ENCODE peak calls at places on chromosomes 3 and 15, in five cellular contexts. J, N, F, H and B are unnamed samples. For H3K4me1, the result is how much of the 10 kb centered on the place peaks cover.

GRCh38 chr15:69804786-69805185 is 292.9 kb downstream of the TLE3 start:
- DNase-seq in J (no peak), N (no peak), F (no peak), H (no peak), B (no peak)

GRCh38 chr3:15324335-15324734 is 8.1 kb downstream of the SH3BP5 start:
- DNase-seq in J (no peak), N (no peak), F (no peak), H (no peak), B (no peak)

GRCh38 chr3:157261000-157261399 is 101.1 kb upstream of the CCNL1 start:
- DNase-seq in J (no peak), N (no peak), F (no peak), H (no peak), B (no peak)

GRCh38 chr15:44813231-44813630 is 76.9 kb downstream of the TRIM69 start:
- DNase-seq in J (no peak), N (no peak), F (no peak), H (no peak), B (no peak)

GRCh38 chr15:44186724-44187123 is 8.3 kb downstream of the FRMD5 start:
- DNase-seq in J (no peak), N (no peak), F (no peak), H (no peak), B (no peak)

GRCh38 chr15:75235051-75235673 is 23.0 kb upstream of the GOLGA6C start:
- DNase-seq in J (no peak), N (no peak), F (no peak), H (no peak), B (no peak)

GRCh38 chr3:11626084-11626463 is 17.6 kb downstream of the VGLL4 start:
- DNase-seq in J (no peak), N (no peak), F (no peak), H (peak), B (no peak)

GRCh38 chr3:52193059-52193458 is 4.9 kb upstream of the ALAS1 start:
- DNase-seq in J (no peak), N (no peak), F (no peak), H (no peak), B (no peak)

GRCh38 chr3:51434746-51435323 is 43.8 kb downstream of the RBM15B start:
- DNase-seq in J (peak), N (no peak), F (peak), H (peak), B (peak)

GRCh38 chr3:129560931-129561594 is 18.1 kb downstream of the H1-8 start:
- DNase-seq in J (no peak), N (no peak), F (no peak), H (no peak), B (no peak)

GRCh38 chr3:4826237-4827100 is 152.8 kb upstream of the BHLHE40 start:
- DNase-seq in J (no peak), N (no peak), F (no peak), H (no peak), B (no peak)

GRCh38 chr3:83074485-83074884 is 1313.0 kb upstream of the GBE1 start:
- DNase-seq in J (no peak), N (no peak), F (no peak), H (no peak), B (no peak)

GRCh38 chr3:37271636-37272035 is 97.3 kb upstream of the LRRFIP2 start:
- DNase-seq in J (no peak), N (no peak), F (no peak), H (no peak), B (peak)

GRCh38 chr3:133574260-133574881 is 885 bp downstream of the CDV3 start:
- DNase-seq in J (peak), N (no peak), F (peak), H (peak), B (peak)

DNA sequence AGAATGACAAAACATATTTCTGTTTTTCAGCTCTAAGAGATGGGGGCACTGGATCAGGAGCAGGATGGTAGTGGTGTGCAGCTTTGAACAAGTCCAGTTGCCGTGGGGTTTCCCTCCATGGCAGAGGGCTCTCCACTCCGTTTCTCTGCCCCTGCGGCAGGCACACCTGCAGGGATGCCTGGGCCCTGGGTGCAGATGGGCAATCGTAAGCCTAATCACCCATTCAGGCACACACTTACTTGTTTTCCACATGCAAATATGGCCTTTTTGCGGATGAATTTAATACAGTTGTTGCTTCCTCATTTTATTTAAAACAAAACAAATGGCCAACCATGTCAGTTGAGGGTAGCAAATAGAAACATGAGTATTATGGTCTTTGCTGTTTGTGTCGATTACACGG is 85.1 kb downstream of the LPP start:
- DNase-seq in J (no peak), N (no peak), F (no peak), H (no peak), B (no peak)
- TF ChIP-seq CREB1 in J (no peak), N (no peak), F (no peak), H (no peak), B (no peak)

DNA sequence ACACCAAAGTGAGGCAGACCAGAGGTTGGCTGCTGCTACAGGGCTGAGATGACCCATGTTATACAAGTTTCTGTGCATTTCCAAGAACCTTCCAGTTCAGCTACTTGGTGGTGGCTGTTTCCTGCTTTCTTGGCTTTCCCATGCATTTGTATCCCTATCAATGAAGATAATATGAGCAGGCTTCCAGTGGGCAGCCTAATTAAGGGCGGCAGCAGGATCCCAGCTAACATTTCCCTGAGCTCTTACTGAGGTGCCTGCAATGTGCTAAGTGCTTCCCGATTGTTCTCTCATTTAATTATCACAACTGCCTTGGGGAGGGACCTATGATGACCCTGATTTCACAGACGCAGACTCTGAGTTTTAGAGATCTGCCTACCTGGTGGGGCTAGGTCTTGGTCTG is 95.5 kb downstream of the FRMD4B start:
- DNase-seq in J (no peak), N (no peak), F (no peak), H (no peak), B (no peak)
- H3K4me1 ChIP-seq in J (under half), N (under half), F (under half), H (under half), B (under half)

GRCh38 chr15:67834249-67834592 is 5.6 kb downstream of the RNU6-1 start:
- DNase-seq in J (no peak), N (no peak), F (no peak), H (no peak), B (peak)
- H3K4me2 ChIP-seq in J (peak), N (peak), F (peak), H (peak), B (peak)

DNA sequence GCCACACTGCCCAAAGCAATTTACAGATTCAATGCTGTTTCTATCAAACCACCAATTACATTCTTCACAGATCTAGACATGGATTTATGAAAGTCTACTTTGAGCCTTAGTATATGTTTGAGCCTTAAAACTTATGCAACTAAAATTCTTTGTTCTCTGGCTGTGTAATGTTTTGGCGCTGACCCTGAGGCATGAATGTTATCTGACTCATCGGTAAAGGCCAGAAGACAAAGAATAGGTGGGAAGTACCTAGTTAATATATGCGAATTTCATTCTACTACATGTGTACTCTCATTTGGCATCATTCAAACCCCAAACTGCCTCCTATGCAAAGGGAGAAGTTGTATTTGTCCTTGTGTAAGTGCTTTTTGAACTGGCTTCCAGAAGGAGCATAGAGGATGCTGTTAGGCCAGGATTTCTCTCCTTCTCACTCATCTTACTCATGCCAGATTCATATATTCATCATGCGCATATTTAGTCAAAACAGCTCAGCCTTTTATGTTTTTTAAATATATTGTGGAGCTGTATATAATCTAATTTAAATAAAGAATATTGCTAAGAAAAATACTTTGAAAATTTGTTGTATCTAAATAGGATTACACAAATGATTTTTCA is 204.2 kb downstream of the NFKBIZ start:
- DNase-seq in J (no peak), N (no peak), F (no peak), H (no peak), B (no peak)
- TF ChIP-seq CREB1 in J (no peak), N (no peak), F (no peak), H (no peak), B (no peak)

GRCh38 chr3:155745795-155746550 is 1.1 kb upstream of the PLCH1 start:
- DNase-seq in J (peak), N (peak), F (no peak), H (no peak), B (peak)

GRCh38 chr3:155746703-155747102 is 1.8 kb upstream of the PLCH1 start:
- DNase-seq in J (peak), N (no peak), F (no peak), H (no peak), B (no peak)

GRCh38 chr3:155743616-155744015 is 1.3 kb downstream of the PLCH1 start:
- DNase-seq in J (no peak), N (no peak), F (no peak), H (no peak), B (no peak)

GRCh38 chr3:155744091-155744625 is 713 bp downstream of the PLCH1 start:
- DNase-seq in J (peak), N (no peak), F (peak), H (no peak), B (peak)

DNA sequence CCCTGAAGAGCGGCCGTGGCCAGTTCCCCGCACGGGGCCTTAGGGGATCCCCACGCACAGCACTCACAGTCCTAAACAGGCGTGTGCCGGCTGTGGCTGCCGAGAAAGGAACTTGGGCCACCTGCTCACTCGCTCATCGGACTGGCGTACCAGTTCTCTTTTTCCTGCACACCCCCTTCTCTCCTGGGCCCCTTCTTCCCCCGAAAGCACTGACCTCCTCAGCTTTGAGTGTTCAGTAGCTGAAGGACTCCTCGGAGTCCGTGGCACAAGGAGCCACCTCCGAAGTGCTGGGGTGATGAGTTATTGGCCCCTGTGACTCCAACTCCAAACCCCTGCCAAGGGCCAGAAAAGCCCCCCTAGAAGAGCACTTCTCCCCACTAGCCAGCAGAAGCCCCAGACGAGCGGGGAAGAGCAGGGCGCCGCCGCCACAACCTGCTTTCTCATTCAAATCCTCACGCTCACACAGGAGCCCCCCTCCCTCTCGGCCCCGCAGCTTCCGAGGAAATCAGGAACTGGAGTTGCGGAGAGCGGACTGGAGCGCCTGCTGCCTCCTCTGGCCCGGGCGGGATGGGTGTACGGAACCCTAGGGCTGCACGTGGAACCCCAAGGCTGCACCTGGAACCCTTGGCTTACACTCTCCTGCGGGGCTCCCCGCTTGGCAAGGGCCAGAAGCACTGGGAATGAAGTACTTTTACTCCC is at the start of gene PLCH1:
- DNase-seq in J (peak), N (peak), F (peak), H (no peak), B (peak)
- H3K4me1 ChIP-seq in J (half or more), N (under half), F (under half), H (under half), B (half or more)

GRCh38 chr3:98730338-98730737 is 32.8 kb upstream of the ST3GAL6 start:
- DNase-seq in J (no peak), N (no peak), F (no peak), H (peak), B (no peak)
- H3K4me2 ChIP-seq in J (no peak), N (no peak), F (no peak), H (peak), B (no peak)

GRCh38 chr15:83282859-83283812 is 1.3 kb downstream of the BNC1 start:
- DNase-seq in J (no peak), N (no peak), F (no peak), H (no peak), B (peak)
- TF ChIP-seq CREB1 in J (no peak), N (no peak), F (no peak), H (no peak), B (no peak)